ENCODE peak calls at places on chromosomes 2 and 18, in ten cellular contexts. O, K, T, F, I, S, Y, X, W and U are unnamed samples. For H3K36me3 and H3K27me3, the result is how much of the 10 kb centered on the place peaks cover.

GRCh38 chr18:21452808-21453511 is 147.5 kb downstream of the ESCO1 start:
- DNase-seq in O (no peak), K (no peak), T (no peak), F (no peak), I (no peak), S (no peak), Y (no peak), X (no peak), W (no peak), U (no peak)

GRCh38 chr2:160282063-160282580 is 82.0 kb upstream of the ITGB6 start:
- DNase-seq in O (no peak), K (no peak), T (no peak), F (no peak), I (no peak), S (no peak), Y (no peak), X (no peak), W (no peak), U (no peak)

GRCh38 chr2:3493610-3493997 is 25.7 kb downstream of the ADI1 start:
- DNase-seq in O (no peak), K (no peak), T (no peak), F (no peak), I (peak), S (peak), Y (peak), X (no peak), W (peak), U (peak)

GRCh38 chr2:169511818-169512217 is 2.3 kb downstream of the KLHL41 start:
- DNase-seq in O (no peak), K (no peak), T (no peak), F (no peak), I (no peak), S (no peak), Y (no peak), X (no peak), W (no peak), U (no peak)

GRCh38 chr2:44004735-44005602 is 9.2 kb upstream of the LRPPRC start:
- DNase-seq in O (no peak), K (no peak), T (no peak), F (no peak), I (no peak), S (no peak), Y (no peak), X (no peak), W (no peak), U (no peak)

GRCh38 chr2:161139098-161139987 is 20.9 kb upstream of the TANK start:
- DNase-seq in O (no peak), K (no peak), T (no peak), F (no peak), I (no peak), S (no peak), Y (no peak), X (peak), W (peak), U (no peak)

GRCh38 chr2:9474361-9475117 is at the start of gene IAH1:
- DNase-seq in O (peak), K (peak), T (peak), F (peak), I (peak), S (peak), Y (peak), X (peak), W (peak), U (peak)

GRCh38 chr2:95392730-95393455 is 9.6 kb upstream of the FAHD2A start:
- DNase-seq in O (no peak), K (no peak), T (no peak), F (no peak), I (no peak), S (peak), Y (no peak), X (no peak), W (no peak), U (peak)

GRCh38 chr2:169670215-169670651 is 24.0 kb downstream of the CFAP210 start:
- DNase-seq in O (no peak), K (no peak), T (no peak), F (no peak), I (no peak), S (no peak), Y (no peak), X (no peak), W (no peak), U (no peak)

GRCh38 chr2:41414486-41415230 is 633.2 kb upstream of the PKDCC start:
- DNase-seq in O (no peak), K (no peak), T (no peak), F (no peak), I (peak), S (peak), Y (peak), X (peak), W (peak), U (peak)

GRCh38 chr2:108194409-108195132 is 45.2 kb upstream of the SULT1C3 start:
- DNase-seq in O (no peak), K (no peak), T (no peak), F (no peak), I (no peak), S (peak), Y (no peak), X (peak), W (no peak), U (no peak)

GRCh38 chr2:47656715-47657600 is 126.0 kb upstream of the MSH6 start:
- DNase-seq in O (no peak), K (no peak), T (no peak), F (no peak), I (no peak), S (no peak), Y (no peak), X (no peak), W (no peak), U (no peak)

GRCh38 chr2:111668741-111669140 is 215.3 kb downstream of the ANAPC1 start:
- DNase-seq in O (no peak), K (no peak), T (no peak), F (no peak), I (no peak), S (no peak), Y (no peak), X (no peak), W (no peak), U (no peak)

GRCh38 chr2:235144291-235144690 is 192.5 kb downstream of the SH3BP4 start:
- DNase-seq in O (no peak), K (no peak), T (no peak), F (no peak), I (no peak), S (no peak), Y (no peak), X (no peak), W (no peak), U (no peak)

GRCh38 chr2:25042321-25043240 is 705 bp downstream of the EFR3B start:
- DNase-seq in O (peak), K (peak), T (peak), F (peak), I (peak), S (peak), Y (peak), X (peak), W (peak), U (peak)

GRCh38 chr18:62569081-62569480 is 46.3 kb downstream of the ZCCHC2 start:
- DNase-seq in O (no peak), K (no peak), T (no peak), F (no peak), I (no peak), S (no peak), Y (no peak), X (no peak), W (no peak), U (no peak)

GRCh38 chr2:45729753-45730512 is 78.5 kb downstream of the PRKCE start:
- DNase-seq in O (no peak), K (peak), T (no peak), F (no peak), I (no peak), S (peak), Y (peak), X (no peak), W (peak), U (peak)

GRCh38 chr2:30938196-30938595 is 130.9 kb upstream of the CAPN13 start:
- DNase-seq in O (no peak), K (no peak), T (no peak), F (no peak), I (no peak), S (no peak), Y (no peak), X (no peak), W (no peak), U (no peak)

GRCh38 chr2:163690896-163691295 is 44.9 kb downstream of the FIGN start:
- DNase-seq in O (no peak), K (no peak), T (no peak), F (no peak), I (no peak), S (no peak), Y (no peak), X (no peak), W (no peak), U (no peak)

GRCh38 chr2:175766880-175767279 is 235.2 kb downstream of the LNPK start:
- DNase-seq in O (no peak), K (no peak), T (no peak), F (no peak), I (peak), S (no peak), Y (no peak), X (no peak), W (no peak), U (no peak)

GRCh38 chr2:53442783-53443182 is 324.8 kb upstream of the CHAC2 start:
- DNase-seq in O (peak), K (no peak), T (no peak), F (no peak), I (peak), S (peak), Y (peak), X (no peak), W (no peak), U (no peak)

GRCh38 chr18:25233582-25234362 is 118.2 kb downstream of the ZNF521 start:
- DNase-seq in O (no peak), K (no peak), T (no peak), F (no peak), I (no peak), S (no peak), Y (no peak), X (peak), W (peak), U (no peak)

GRCh38 chr2:240604291-240604938 is 17.9 kb downstream of the CAPN10 start:
- DNase-seq in O (peak), K (no peak), T (peak), F (peak), I (peak), S (peak), Y (peak), X (peak), W (peak), U (peak)

GRCh38 chr2:163319006-163319405 is 416.8 kb downstream of the FIGN start:
- DNase-seq in O (no peak), K (no peak), T (no peak), F (no peak), I (peak), S (no peak), Y (no peak), X (no peak), W (peak), U (no peak)

GRCh38 chr2:207143474-207144190 is 22.1 kb downstream of the KLF7 start:
- DNase-seq in O (peak), K (peak), T (peak), F (peak), I (peak), S (peak), Y (peak), X (peak), W (peak), U (no peak)

GRCh38 chr2:120465012-120465700 is 119.2 kb downstream of the INHBB start:
- DNase-seq in O (no peak), K (no peak), T (peak), F (no peak), I (no peak), S (no peak), Y (no peak), X (no peak), W (no peak), U (no peak)

GRCh38 chr2:54568876-54569298 is 112.8 kb downstream of the SPTBN1 start:
- DNase-seq in O (peak), K (peak), T (no peak), F (no peak), I (no peak), S (no peak), Y (peak), X (no peak), W (peak), U (no peak)

GRCh38 chr2:9424447-9425164 is 1.2 kb downstream of the CPSF3 start:
- DNase-seq in O (no peak), K (no peak), T (no peak), F (no peak), I (no peak), S (no peak), Y (no peak), X (no peak), W (no peak), U (no peak)

GRCh38 chr2:26243643-26244478 is 571 bp downstream of the HADHA start:
- DNase-seq in O (peak), K (peak), T (no peak), F (no peak), I (peak), S (peak), Y (peak), X (peak), W (peak), U (peak)

GRCh38 chr2:22281033-22281432 is 1103.9 kb upstream of the KLHL29 start:
- DNase-seq in O (no peak), K (no peak), T (no peak), F (no peak), I (peak), S (no peak), Y (no peak), X (no peak), W (no peak), U (no peak)

GRCh38 chr2:217563081-217563480 is 439.7 kb downstream of the TNS1 start:
- DNase-seq in O (no peak), K (no peak), T (no peak), F (no peak), I (no peak), S (no peak), Y (no peak), X (no peak), W (no peak), U (no peak)

GRCh38 chr2:212777020-212777491 is 238.5 kb upstream of the ERBB4 start:
- DNase-seq in O (no peak), K (peak), T (no peak), F (no peak), I (peak), S (peak), Y (peak), X (peak), W (peak), U (peak)

GRCh38 chr2:134975281-134976009 is 56.8 kb downstream of the CCNT2 start:
- DNase-seq in O (peak), K (no peak), T (no peak), F (no peak), I (no peak), S (no peak), Y (no peak), X (no peak), W (no peak), U (no peak)

GRCh38 chr18:23155537-23155936 is 20.3 kb downstream of the CABLES1 start:
- DNase-seq in O (no peak), K (no peak), T (no peak), F (no peak), I (no peak), S (no peak), Y (no peak), X (no peak), W (no peak), U (no peak)

GRCh38 chr18:23154823-23155517 is 19.7 kb downstream of the CABLES1 start:
- DNase-seq in O (no peak), K (no peak), T (no peak), F (no peak), I (no peak), S (no peak), Y (no peak), X (no peak), W (no peak), U (no peak)

GRCh38 chr18:23158884-23159820 is 23.9 kb downstream of the CABLES1 start:
- DNase-seq in O (no peak), K (no peak), T (no peak), F (no peak), I (peak), S (no peak), Y (no peak), X (no peak), W (no peak), U (no peak)

GRCh38 chr18:23156134-23156533 is 20.8 kb downstream of the CABLES1 start:
- DNase-seq in O (no peak), K (no peak), T (no peak), F (no peak), I (no peak), S (no peak), Y (no peak), X (no peak), W (no peak), U (no peak)

DNA sequence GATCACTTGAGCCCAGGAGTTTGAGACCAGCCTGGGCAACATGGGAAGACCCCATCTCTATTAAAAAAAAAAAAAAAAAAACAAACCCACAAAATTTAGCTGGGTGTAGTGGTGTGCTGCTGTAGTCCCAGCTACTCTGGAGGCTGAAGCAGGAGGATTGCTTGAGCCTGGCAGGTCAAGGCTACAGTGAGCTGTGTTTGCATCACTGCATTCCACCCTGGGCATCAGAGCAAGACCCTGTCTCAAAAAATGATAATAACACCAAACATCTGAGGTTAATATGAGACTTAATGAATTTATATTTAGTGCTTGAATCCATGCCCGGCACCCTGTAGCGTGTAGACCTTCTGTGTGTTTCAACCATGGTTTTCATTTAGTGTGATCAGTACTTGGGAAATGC is 22.8 kb downstream of the CABLES1 start:
- DNase-seq in O (no peak), K (no peak), T (no peak), F (no peak), I (no peak), S (no peak), Y (no peak), X (no peak), W (no peak), U (no peak)
- H3K36me3 ChIP-seq in O (under half), K (under half), T (under half), F (under half), I (under half), S (under half), Y (under half), X (under half), W (under half), U (under half)

GRCh38 chr2:236715077-236715476 is 145.5 kb downstream of the ACKR3 start:
- DNase-seq in O (no peak), K (no peak), T (no peak), F (no peak), I (peak), S (no peak), Y (peak), X (peak), W (no peak), U (no peak)
- H3K4me3 ChIP-seq in O (no peak), K (no peak), T (no peak), F (no peak), I (no peak), S (no peak), Y (no peak), X (no peak), W (no peak), U (no peak)

GRCh38 chr2:136764397-136765255 is 719 bp upstream of the THSD7B start:
- DNase-seq in O (no peak), K (peak), T (no peak), F (no peak), I (peak), S (peak), Y (peak), X (no peak), W (no peak), U (peak)

GRCh38 chr2:136765256-136765735 is at the start of gene THSD7B:
- DNase-seq in O (no peak), K (peak), T (no peak), F (no peak), I (peak), S (peak), Y (peak), X (no peak), W (no peak), U (peak)

GRCh38 chr2:136767030-136767429 is 1.7 kb downstream of the THSD7B start:
- DNase-seq in O (no peak), K (no peak), T (no peak), F (no peak), I (no peak), S (no peak), Y (peak), X (no peak), W (no peak), U (no peak)

GRCh38 chr2:136770384-136770783 is 5.0 kb downstream of the THSD7B start:
- DNase-seq in O (no peak), K (no peak), T (no peak), F (no peak), I (no peak), S (peak), Y (no peak), X (no peak), W (no peak), U (peak)

DNA sequence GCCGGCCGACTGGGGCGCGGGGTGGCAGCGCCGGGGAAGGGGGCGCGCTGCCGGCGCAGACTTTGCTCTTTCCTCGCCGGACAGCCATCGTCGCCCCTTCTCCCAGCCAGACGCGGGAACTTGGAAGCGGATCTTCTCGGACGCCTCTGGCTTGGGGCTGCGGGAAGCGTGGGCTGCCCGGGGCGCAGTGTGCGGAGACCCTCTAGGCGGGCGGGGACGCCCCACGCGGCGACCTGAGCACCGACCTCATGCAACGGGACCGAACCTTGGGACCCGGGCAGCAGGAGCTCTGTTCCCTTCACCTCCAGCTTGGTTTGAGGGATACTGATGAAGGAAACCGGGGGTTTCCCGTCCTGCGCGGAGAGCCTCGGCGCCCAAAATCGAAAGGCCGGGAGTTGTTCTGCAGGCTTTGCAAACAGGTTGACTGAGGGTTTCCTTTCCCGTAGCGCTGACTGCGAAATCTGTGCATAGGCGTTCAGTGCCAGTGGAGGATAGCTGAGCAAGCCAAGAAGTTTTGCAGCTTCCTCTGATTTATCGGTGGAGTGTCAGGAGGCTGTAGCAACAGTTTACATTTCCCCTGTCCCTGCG is 485 bp downstream of the THSD7B start:
- DNase-seq in O (no peak), K (peak), T (no peak), F (no peak), I (peak), S (peak), Y (peak), X (no peak), W (no peak), U (peak)
- H3K27me3 ChIP-seq in O (under half), K (under half), T (half or more), F (under half), I (half or more), S (half or more), Y (half or more), X (under half), W (under half), U (half or more)

GRCh38 chr2:82395531-82395930 is 2063.5 kb downstream of the SUCLG1 start:
- DNase-seq in O (no peak), K (no peak), T (no peak), F (no peak), I (no peak), S (peak), Y (peak), X (no peak), W (no peak), U (peak)

GRCh38 chr2:82391386-82391785 is 2067.7 kb downstream of the SUCLG1 start:
- DNase-seq in O (no peak), K (no peak), T (no peak), F (no peak), I (no peak), S (no peak), Y (no peak), X (no peak), W (no peak), U (no peak)
- H3K36me3 ChIP-seq in O (under half), K (under half), T (under half), F (under half), I (under half), S (under half), Y (under half), X (under half), W (under half), U (under half)

DNA sequence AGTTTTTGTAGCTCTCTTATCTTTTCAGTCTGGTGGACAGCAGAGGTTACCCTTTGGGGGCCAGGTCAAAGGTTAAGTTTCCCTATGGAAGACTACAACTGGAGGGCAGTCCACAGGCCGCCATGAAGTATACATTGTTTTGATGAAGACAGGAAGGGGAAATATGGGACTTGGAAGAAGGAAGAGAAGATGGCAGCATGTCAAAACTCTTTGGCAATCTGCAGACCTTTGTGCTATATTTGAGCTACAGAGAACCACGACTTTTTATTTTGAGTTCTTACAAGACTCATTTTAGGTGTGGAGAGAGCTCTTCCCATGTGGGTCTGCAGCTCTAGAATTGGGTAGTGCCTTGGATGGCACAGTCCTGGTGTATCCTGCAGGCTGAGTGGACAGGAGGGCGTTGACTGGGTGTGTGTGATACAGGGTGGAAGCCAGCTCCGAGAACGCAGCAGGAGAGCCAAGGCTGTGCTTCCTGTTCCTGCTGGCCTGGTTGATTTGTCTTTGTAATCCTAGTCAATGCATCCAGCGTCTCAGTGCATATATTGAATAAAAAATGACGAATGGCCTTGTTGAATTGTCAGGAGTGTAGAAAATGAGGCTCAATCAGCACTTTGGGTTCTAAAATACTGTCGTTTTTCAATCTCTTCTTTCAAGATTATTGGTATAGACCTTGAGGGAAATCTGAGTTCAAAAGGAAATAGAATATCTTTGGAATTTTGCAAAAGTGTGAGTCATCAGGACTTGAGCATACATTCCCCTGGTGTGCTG is 11.5 kb downstream of the ITGA6 start:
- DNase-seq in O (peak), K (no peak), T (no peak), F (no peak), I (no peak), S (no peak), Y (no peak), X (peak), W (peak), U (no peak)
- H3K4me3 ChIP-seq in O (no peak), K (no peak), T (no peak), F (no peak), I (no peak), S (no peak), Y (no peak), X (no peak), W (peak), U (no peak)